ENCODE peak calls at places on chromosomes 6 and 20, in seven cellular contexts. A, J, W, R, B, M and S are unnamed samples.

GRCh38 chr20:21518292-21518991 is 4.6 kb upstream of the NKX2-2 start:
- DNase-seq in A (no peak), J (no peak), W (peak; percentile 24), R (no peak), B (no peak), M (no peak), S (no peak)

GRCh38 chr6:55014321-55015088 is 159.8 kb upstream of the HCRTR2 start:
- DNase-seq in A (no peak), J (no peak), W (no peak), R (no peak), B (no peak), M (no peak), S (no peak)

GRCh38 chr6:159110013-159110412 is 59.2 kb upstream of the FNDC1 start:
- DNase-seq in A (no peak), J (peak; percentile 49), W (peak; percentile 63), R (no peak), B (no peak), M (peak; percentile 50), S (no peak)

GRCh38 chr20:34040300-34041015 is 46.7 kb downstream of the RALY start:
- DNase-seq in A (no peak), J (no peak), W (no peak), R (no peak), B (no peak), M (no peak), S (no peak)

GRCh38 chr6:154298297-154298696 is 58.3 kb downstream of the IPCEF1 start:
- DNase-seq in A (no peak), J (no peak), W (no peak), R (no peak), B (no peak), M (no peak), S (no peak)

GRCh38 chr6:136171207-136171606 is 78.9 kb downstream of the MTFR2 start:
- DNase-seq in A (no peak), J (no peak), W (no peak), R (no peak), B (no peak), M (no peak), S (no peak)

GRCh38 chr6:81969814-81970213 is 217.3 kb upstream of the TENT5A start:
- DNase-seq in A (no peak), J (no peak), W (peak; percentile 57), R (no peak), B (no peak), M (no peak), S (no peak)

GRCh38 chr6:33702345-33702977 is 9.0 kb downstream of the UQCC2 start:
- DNase-seq in A (no peak), J (peak; percentile 40), W (peak; percentile 55), R (no peak), B (peak; percentile 69), M (peak; percentile 42), S (peak; percentile 16)

GRCh38 chr6:56046576-56046975 is 171.2 kb upstream of the BMP5 start:
- DNase-seq in A (no peak), J (no peak), W (no peak), R (no peak), B (peak; percentile 69), M (no peak), S (no peak)

GRCh38 chr6:17167327-17167979 is 65.6 kb downstream of the STMND1 start:
- DNase-seq in A (peak; percentile 4), J (peak; percentile 60), W (peak; percentile 66), R (peak; percentile 15), B (no peak), M (no peak), S (no peak)

GRCh38 chr20:51341581-51341980 is 200.9 kb downstream of the NFATC2 start:
- DNase-seq in A (no peak), J (no peak), W (no peak), R (no peak), B (no peak), M (no peak), S (no peak)

GRCh38 chr6:139982652-139983051 is 608.2 kb upstream of the CITED2 start:
- DNase-seq in A (no peak), J (no peak), W (no peak), R (no peak), B (no peak), M (no peak), S (no peak)

GRCh38 chr6:87645080-87645479 is 55.1 kb downstream of the ORC3 start:
- DNase-seq in A (no peak), J (no peak), W (no peak), R (no peak), B (no peak), M (peak; percentile 30), S (no peak)

GRCh38 chr6:97697450-97697849 is 414.4 kb upstream of the MMS22L start:
- DNase-seq in A (no peak), J (no peak), W (no peak), R (no peak), B (no peak), M (no peak), S (no peak)

GRCh38 chr6:9467746-9468145 is 947.1 kb downstream of the TFAP2A start:
- DNase-seq in A (no peak), J (no peak), W (no peak), R (no peak), B (no peak), M (no peak), S (no peak)

GRCh38 chr6:137191670-137192069 is 18.2 kb upstream of the IL22RA2 start:
- DNase-seq in A (no peak), J (no peak), W (no peak), R (no peak), B (no peak), M (no peak), S (no peak)

GRCh38 chr6:32700391-32701040 is 34.1 kb upstream of the HLA-DQB1 start:
- DNase-seq in A (peak; percentile 19), J (peak; percentile 52), W (peak; percentile 41), R (peak; percentile 46), B (no peak), M (peak; percentile 32), S (no peak)

GRCh38 chr6:144582939-144583613 is 297.9 kb downstream of the UTRN start:
- DNase-seq in A (no peak), J (peak; percentile 30), W (peak; percentile 12), R (peak; percentile 26), B (peak; percentile 61), M (peak; percentile 77), S (peak; percentile 5)